ENCODE peak calls at places on chromosomes 11 and 22, in eight cellular contexts. Z is endothelial cell; M is stimulated activated CD4-positive, alpha-beta T cell treated with anti-CD3 and anti-CD28 coated beads, Interleukin-1b, Interleukin-23, amount 100 ng/mL, for 1 hour; K is iPS-NIHi11; C is activated CD4-positive, CD25-positive, alpha-beta regulatory T cell; D is NCI-H1092; P is body of pancreas; E is C1 segment of cervical spinal cord. V is an unnamed sample.
A peak's percentile ranks its signal among the peaks of the same experiment; 100 is the strongest.

GRCh38 chr22:50287731-50288130 is 17.6 kb upstream of the MAPK11 start:
- DNase-seq in Z (no peak), M (no peak), K (no peak), C (no peak), D (no peak), P (no peak), E (no peak), V (no peak)

GRCh38 chr11:64849600-64850356 is 5.3 kb upstream of the CDC42BPG start:
- DNase-seq in Z (no peak), M (no peak), K (no peak), C (no peak), D (no peak), P (no peak), E (no peak), V (no peak)

GRCh38 chr11:122139595-122139866 is 23.5 kb upstream of the BLID start:
- DNase-seq in Z (no peak), M (no peak), K (no peak), C (no peak), D (no peak), P (no peak), E (no peak), V (no peak)

GRCh38 chr22:45036154-45036553 is 26.3 kb upstream of the PHF21B start:
- DNase-seq in Z (no peak), M (no peak), K (no peak), C (no peak), D (no peak), P (no peak), E (peak; percentile 24), V (no peak)

GRCh38 chr11:17502630-17503029 is 26.0 kb upstream of the ABCC8 start:
- DNase-seq in Z (no peak), M (no peak), K (no peak), C (no peak), D (no peak), P (no peak), E (no peak), V (no peak)

GRCh38 chr11:44300881-44301855 is 8.8 kb downstream of the ALX4 start:
- DNase-seq in Z (no peak), M (no peak), K (no peak), C (no peak), D (no peak), P (no peak), E (no peak), V (no peak)

GRCh38 chr11:28296426-28296825 is 188.2 kb downstream of the METTL15 start:
- DNase-seq in Z (no peak), M (no peak), K (no peak), C (no peak), D (no peak), P (no peak), E (no peak), V (no peak)

GRCh38 chr22:47965066-47965465 is 1202.6 kb downstream of the TBC1D22A start:
- DNase-seq in Z (no peak), M (no peak), K (no peak), C (no peak), D (no peak), P (no peak), E (no peak), V (no peak)

GRCh38 chr11:18802381-18803257 is 11.0 kb upstream of the PTPN5 start:
- DNase-seq in Z (peak; percentile 62), M (no peak), K (peak; percentile 64), C (no peak), D (peak; percentile 17), P (peak; percentile 65), E (no peak), V (peak; percentile 57)

GRCh38 chr11:58513747-58514367 is 6.0 kb upstream of the OR5B21 start:
- DNase-seq in Z (peak; percentile 62), M (no peak), K (peak; percentile 65), C (no peak), D (no peak), P (peak; percentile 38), E (peak; percentile 18), V (peak; percentile 44)

GRCh38 chr11:72574534-72575460 is 99.4 kb downstream of the PDE2A start:
- DNase-seq in Z (no peak), M (no peak), K (no peak), C (no peak), D (no peak), P (no peak), E (no peak), V (no peak)

GRCh38 chr11:14042686-14043440 is 80.3 kb downstream of the SPON1 start:
- DNase-seq in Z (no peak), M (no peak), K (no peak), C (no peak), D (no peak), P (no peak), E (peak; percentile 49), V (no peak)

GRCh38 chr11:116162541-116163230 is 610.1 kb downstream of the BUD13 start:
- DNase-seq in Z (peak; percentile 81), M (no peak), K (peak; percentile 60), C (no peak), D (peak; percentile 96), P (no peak), E (no peak), V (no peak)

GRCh38 chr22:16932577-16932976 is 75.4 kb downstream of the GAB4 start:
- DNase-seq in Z (no peak), M (no peak), K (no peak), C (no peak), D (no peak), P (no peak), E (no peak), V (no peak)

GRCh38 chr22:42367980-42368378 is 64.2 kb downstream of the NFAM1 start:
- DNase-seq in Z (no peak), M (no peak), K (no peak), C (no peak), D (no peak), P (peak; percentile 26), E (no peak), V (no peak)

GRCh38 chr22:30031328-30031727 is 48.9 kb upstream of the HORMAD2 start:
- DNase-seq in Z (no peak), M (no peak), K (no peak), C (no peak), D (no peak), P (no peak), E (no peak), V (no peak)

GRCh38 chr11:64096835-64097234 is 61.1 kb downstream of the FLRT1 start:
- DNase-seq in Z (no peak), M (no peak), K (no peak), C (no peak), D (peak; percentile 45), P (no peak), E (peak; percentile 37), V (no peak)

V was measured in mesothelial cell of epicardium.